ENCODE peak calls at places on chromosomes 3 and 15, in eight cellular contexts. One of them, this sample, is unnamed.

GRCh38 chr15:37083610-37084009 is 16.7 kb downstream of the MEIS2 start:
- DNase-seq in RWPE2: no peak
- DNase-seq in A549: no peak
- DNase-seq in body of pancreas: no peak
- DNase-seq in AG04450: no peak
- DNase-seq in heart left ventricle: no peak
- DNase-seq in effector memory CD4-positive, alpha-beta T cell: no peak
- DNase-seq in upper lobe of left lung: no peak
- DNase-seq in this sample: no peak

GRCh38 chr3:46496745-46497555 is 826 bp upstream of the RTP3 start:
- DNase-seq in RWPE2: no peak
- DNase-seq in A549: peak
- DNase-seq in body of pancreas: no peak
- DNase-seq in AG04450: no peak
- DNase-seq in heart left ventricle: no peak
- DNase-seq in effector memory CD4-positive, alpha-beta T cell: peak
- DNase-seq in upper lobe of left lung: no peak
- DNase-seq in this sample: no peak

GRCh38 chr15:101013769-101014223 is 94.6 kb downstream of the LRRK1 start:
- DNase-seq in RWPE2: peak
- DNase-seq in A549: no peak
- DNase-seq in body of pancreas: no peak
- DNase-seq in AG04450: no peak
- DNase-seq in heart left ventricle: no peak
- DNase-seq in effector memory CD4-positive, alpha-beta T cell: no peak
- DNase-seq in upper lobe of left lung: no peak
- DNase-seq in this sample: no peak

GRCh38 chr3:128235207-128235933 is 82.1 kb downstream of the EEFSEC start:
- DNase-seq in RWPE2: no peak
- DNase-seq in A549: no peak
- DNase-seq in body of pancreas: no peak
- DNase-seq in AG04450: no peak
- DNase-seq in heart left ventricle: no peak
- DNase-seq in effector memory CD4-positive, alpha-beta T cell: no peak
- DNase-seq in upper lobe of left lung: no peak
- DNase-seq in this sample: no peak

GRCh38 chr3:24680214-24680967 is 185.7 kb upstream of the THRB start:
- DNase-seq in RWPE2: no peak
- DNase-seq in A549: peak
- DNase-seq in body of pancreas: peak
- DNase-seq in AG04450: no peak
- DNase-seq in heart left ventricle: peak
- DNase-seq in effector memory CD4-positive, alpha-beta T cell: no peak
- DNase-seq in upper lobe of left lung: peak
- DNase-seq in this sample: no peak

GRCh38 chr3:149575213-149575961 is 82.4 kb downstream of the WWTR1 start:
- DNase-seq in RWPE2: peak
- DNase-seq in A549: peak
- DNase-seq in body of pancreas: peak
- DNase-seq in AG04450: no peak
- DNase-seq in heart left ventricle: peak
- DNase-seq in effector memory CD4-positive, alpha-beta T cell: no peak
- DNase-seq in upper lobe of left lung: peak
- DNase-seq in this sample: no peak

GRCh38 chr3:71127463-71128243 is 455.9 kb downstream of the FOXP1 start:
- DNase-seq in RWPE2: no peak
- DNase-seq in A549: no peak
- DNase-seq in body of pancreas: no peak
- DNase-seq in AG04450: no peak
- DNase-seq in heart left ventricle: no peak
- DNase-seq in effector memory CD4-positive, alpha-beta T cell: peak
- DNase-seq in upper lobe of left lung: no peak
- DNase-seq in this sample: no peak

GRCh38 chr3:8617921-8618320 is 26.7 kb downstream of the SSUH2 start:
- DNase-seq in RWPE2: peak
- DNase-seq in A549: no peak
- DNase-seq in body of pancreas: no peak
- DNase-seq in AG04450: no peak
- DNase-seq in heart left ventricle: no peak
- DNase-seq in effector memory CD4-positive, alpha-beta T cell: no peak
- DNase-seq in upper lobe of left lung: no peak
- DNase-seq in this sample: no peak

GRCh38 chr3:72299321-72299802 is 514.4 kb upstream of the PROK2 start:
- DNase-seq in RWPE2: no peak
- DNase-seq in A549: no peak
- DNase-seq in body of pancreas: no peak
- DNase-seq in AG04450: no peak
- DNase-seq in heart left ventricle: no peak
- DNase-seq in effector memory CD4-positive, alpha-beta T cell: no peak
- DNase-seq in upper lobe of left lung: peak
- DNase-seq in this sample: no peak

GRCh38 chr3:178352300-178353021 is 183.8 kb upstream of the KCNMB2 start:
- DNase-seq in RWPE2: no peak
- DNase-seq in A549: peak
- DNase-seq in body of pancreas: no peak
- DNase-seq in AG04450: peak
- DNase-seq in heart left ventricle: no peak
- DNase-seq in effector memory CD4-positive, alpha-beta T cell: no peak
- DNase-seq in upper lobe of left lung: no peak
- DNase-seq in this sample: no peak

GRCh38 chr3:11059090-11059798 is 66.7 kb downstream of the SLC6A1 start:
- DNase-seq in RWPE2: no peak
- DNase-seq in A549: peak
- DNase-seq in body of pancreas: peak
- DNase-seq in AG04450: peak
- DNase-seq in heart left ventricle: peak
- DNase-seq in effector memory CD4-positive, alpha-beta T cell: no peak
- DNase-seq in upper lobe of left lung: peak
- DNase-seq in this sample: peak

GRCh38 chr15:45635191-45635638 is 386 bp downstream of the SQOR start:
- DNase-seq in RWPE2: peak
- DNase-seq in A549: peak
- DNase-seq in body of pancreas: peak
- DNase-seq in AG04450: no peak
- DNase-seq in heart left ventricle: peak
- DNase-seq in effector memory CD4-positive, alpha-beta T cell: peak
- DNase-seq in upper lobe of left lung: peak
- DNase-seq in this sample: peak

DNA sequence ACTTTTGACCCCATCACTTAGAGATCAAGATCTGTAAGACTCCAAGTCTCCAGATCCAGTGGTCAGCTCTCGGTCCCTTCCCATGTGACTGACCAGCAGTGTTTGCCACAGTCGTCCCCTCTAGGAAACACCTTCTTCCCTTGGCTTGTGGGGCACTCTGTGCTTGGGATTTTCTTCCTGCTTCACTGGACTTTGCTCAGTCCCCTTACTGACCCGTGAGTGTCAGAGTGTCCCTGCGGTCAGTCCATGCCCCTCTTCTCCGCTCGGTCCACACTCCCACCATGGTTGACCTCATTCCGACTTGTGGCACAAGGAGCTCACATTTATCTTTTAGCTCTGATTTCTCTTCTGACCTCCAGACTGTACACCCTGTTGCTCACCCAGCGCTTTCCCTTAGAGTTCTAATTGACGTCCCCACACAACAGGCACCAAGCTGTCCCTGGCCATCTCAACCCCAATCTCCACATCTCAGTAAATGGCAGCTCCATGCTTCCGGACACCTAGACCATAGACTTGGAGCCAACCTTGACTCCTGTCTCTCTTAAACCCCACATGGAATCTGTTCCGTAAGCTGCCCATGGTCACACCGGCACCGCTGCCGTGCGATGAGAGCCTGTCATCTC is 67.9 kb downstream of the APBA2 start:
- DNase-seq in RWPE2: no peak
- DNase-seq in A549: no peak
- DNase-seq in body of pancreas: no peak
- DNase-seq in AG04450: no peak
- DNase-seq in heart left ventricle: no peak
- DNase-seq in effector memory CD4-positive, alpha-beta T cell: no peak
- DNase-seq in upper lobe of left lung: no peak
- DNase-seq in this sample: no peak
- H3K27ac ChIP-seq in RWPE2: no peak
- H3K27ac ChIP-seq in A549: no peak
- H3K27ac ChIP-seq in body of pancreas: no peak
- H3K27ac ChIP-seq in AG04450: no peak
- H3K27ac ChIP-seq in heart left ventricle: no peak
- H3K27ac ChIP-seq in effector memory CD4-positive, alpha-beta T cell: no peak
- H3K27ac ChIP-seq in upper lobe of left lung: no peak
- H3K27ac ChIP-seq in this sample: no peak

DNA sequence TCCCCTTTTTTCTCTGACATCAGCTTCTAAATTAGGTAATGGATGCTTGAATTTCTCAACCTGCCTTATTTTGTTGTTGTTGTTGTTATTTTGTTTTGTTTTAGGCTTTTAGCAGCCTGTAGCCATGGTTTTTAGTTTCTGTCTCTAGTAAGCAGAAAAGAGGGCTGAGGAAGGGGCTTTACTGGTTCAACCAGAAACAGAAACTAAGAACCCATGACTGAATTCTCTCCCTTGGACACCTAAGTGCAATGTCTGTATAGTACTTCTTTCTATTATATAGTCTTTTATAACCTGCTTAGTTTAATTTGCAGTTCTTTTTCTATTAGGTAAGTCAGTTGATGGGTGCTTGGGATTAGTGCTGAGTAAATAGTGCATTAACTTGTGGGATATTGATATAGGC is 129.0 kb downstream of the BBX start:
- DNase-seq in RWPE2: no peak
- DNase-seq in A549: no peak
- DNase-seq in body of pancreas: no peak
- DNase-seq in AG04450: no peak
- DNase-seq in heart left ventricle: no peak
- DNase-seq in effector memory CD4-positive, alpha-beta T cell: no peak
- DNase-seq in upper lobe of left lung: no peak
- DNase-seq in this sample: no peak
- H3K27ac ChIP-seq in RWPE2: no peak
- H3K27ac ChIP-seq in A549: no peak
- H3K27ac ChIP-seq in body of pancreas: no peak
- H3K27ac ChIP-seq in AG04450: no peak
- H3K27ac ChIP-seq in heart left ventricle: no peak
- H3K27ac ChIP-seq in effector memory CD4-positive, alpha-beta T cell: no peak
- H3K27ac ChIP-seq in upper lobe of left lung: no peak
- H3K27ac ChIP-seq in this sample: no peak

GRCh38 chr15:88950600-88951160 is 37.5 kb upstream of the MFGE8 start:
- DNase-seq in RWPE2: no peak
- DNase-seq in A549: no peak
- DNase-seq in body of pancreas: no peak
- DNase-seq in AG04450: no peak
- DNase-seq in heart left ventricle: no peak
- DNase-seq in effector memory CD4-positive, alpha-beta T cell: no peak
- DNase-seq in upper lobe of left lung: no peak
- DNase-seq in this sample: no peak

GRCh38 chr15:88956906-88957305 is 43.7 kb upstream of the MFGE8 start:
- DNase-seq in RWPE2: no peak
- DNase-seq in A549: no peak
- DNase-seq in body of pancreas: no peak
- DNase-seq in AG04450: no peak
- DNase-seq in heart left ventricle: no peak
- DNase-seq in effector memory CD4-positive, alpha-beta T cell: no peak
- DNase-seq in upper lobe of left lung: no peak
- DNase-seq in this sample: no peak

GRCh38 chr15:88949734-88950400 is 36.7 kb upstream of the MFGE8 start:
- DNase-seq in RWPE2: no peak
- DNase-seq in A549: no peak
- DNase-seq in body of pancreas: no peak
- DNase-seq in AG04450: no peak
- DNase-seq in heart left ventricle: no peak
- DNase-seq in effector memory CD4-positive, alpha-beta T cell: no peak
- DNase-seq in upper lobe of left lung: no peak
- DNase-seq in this sample: no peak

GRCh38 chr15:88956263-88956662 is 43.1 kb upstream of the MFGE8 start:
- DNase-seq in RWPE2: no peak
- DNase-seq in A549: no peak
- DNase-seq in body of pancreas: no peak
- DNase-seq in AG04450: no peak
- DNase-seq in heart left ventricle: no peak
- DNase-seq in effector memory CD4-positive, alpha-beta T cell: no peak
- DNase-seq in upper lobe of left lung: no peak
- DNase-seq in this sample: no peak

GRCh38 chr15:88954431-88955277 is 41.5 kb upstream of the MFGE8 start:
- DNase-seq in RWPE2: no peak
- DNase-seq in A549: no peak
- DNase-seq in body of pancreas: no peak
- DNase-seq in AG04450: no peak
- DNase-seq in heart left ventricle: peak
- DNase-seq in effector memory CD4-positive, alpha-beta T cell: no peak
- DNase-seq in upper lobe of left lung: no peak
- DNase-seq in this sample: no peak
- H3K27ac ChIP-seq in RWPE2: no peak
- H3K27ac ChIP-seq in A549: peak
- H3K27ac ChIP-seq in body of pancreas: no peak
- H3K27ac ChIP-seq in AG04450: no peak
- H3K27ac ChIP-seq in heart left ventricle: peak
- H3K27ac ChIP-seq in effector memory CD4-positive, alpha-beta T cell: no peak
- H3K27ac ChIP-seq in upper lobe of left lung: no peak
- H3K27ac ChIP-seq in this sample: no peak

DNA sequence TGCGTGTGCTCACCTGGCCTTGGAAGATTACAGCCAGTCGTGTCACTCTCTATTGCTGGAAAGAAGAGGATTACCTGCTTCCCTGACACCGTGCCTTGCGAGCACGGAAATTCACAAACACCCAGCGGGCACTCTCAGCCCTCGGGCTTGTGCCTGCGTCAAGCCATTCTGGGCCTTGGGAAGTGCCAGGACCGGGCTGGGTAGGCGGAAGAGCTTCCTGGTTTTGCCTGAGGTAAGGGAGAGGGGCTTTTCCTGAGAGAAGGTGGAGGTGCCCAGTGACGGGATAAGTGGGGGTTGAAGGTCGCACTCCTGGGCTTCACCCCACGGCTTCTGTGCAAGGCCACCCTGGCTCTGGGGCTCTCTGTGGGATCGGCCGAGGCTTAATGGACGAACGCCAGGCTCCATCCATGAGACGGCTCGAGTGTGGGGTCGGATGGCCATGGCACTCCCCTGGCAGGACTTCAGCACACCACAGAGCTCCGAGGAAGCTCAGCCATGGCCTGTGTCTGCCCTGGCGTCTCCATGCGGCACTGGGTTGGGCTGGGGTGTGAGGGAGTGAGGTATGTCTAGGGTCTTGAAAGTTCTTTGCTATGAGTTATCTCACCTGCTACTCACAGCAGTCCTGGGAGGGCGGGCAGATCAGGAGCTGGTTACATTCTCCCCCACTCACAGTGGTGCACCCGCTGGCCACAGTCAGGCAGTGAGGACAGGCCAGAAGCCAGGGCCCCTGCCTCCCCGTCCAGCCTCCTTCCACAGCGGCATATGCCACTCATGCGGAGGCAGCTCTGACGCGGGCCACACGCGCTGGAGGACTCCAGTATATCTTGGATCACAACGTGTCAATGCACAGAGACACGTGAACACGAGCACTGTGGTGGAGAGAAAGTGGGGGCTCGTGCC is 209.0 kb downstream of the XXYLT1 start:
- DNase-seq in RWPE2: peak
- DNase-seq in A549: no peak
- DNase-seq in body of pancreas: no peak
- DNase-seq in AG04450: no peak
- DNase-seq in heart left ventricle: no peak
- DNase-seq in effector memory CD4-positive, alpha-beta T cell: no peak
- DNase-seq in upper lobe of left lung: no peak
- DNase-seq in this sample: no peak
- H3K27ac ChIP-seq in RWPE2: no peak
- H3K27ac ChIP-seq in A549: no peak
- H3K27ac ChIP-seq in body of pancreas: no peak
- H3K27ac ChIP-seq in AG04450: no peak
- H3K27ac ChIP-seq in heart left ventricle: no peak
- H3K27ac ChIP-seq in effector memory CD4-positive, alpha-beta T cell: no peak
- H3K27ac ChIP-seq in upper lobe of left lung: no peak
- H3K27ac ChIP-seq in this sample: no peak

This sample was measured in foreskin keratinocyte.